ENCODE peak calls at places on chromosomes 13 and 19, in seven cellular contexts. G is CD4-positive, alpha-beta memory T cell; P is uterus; I is aorta; D is thoracic aorta; O is prostate gland; S is HCT116. K is an unnamed sample. For H3K4me1, the result is how much of the 10 kb centered on the place peaks cover.

GRCh38 chr13:41497436-41497835 is 40.1 kb downstream of the RGCC start:
- DNase-seq in G (no peak), P (no peak), I (no peak), D (no peak), O (no peak), S (no peak), K (no peak)

GRCh38 chr19:20969898-20970297 is 46.8 kb downstream of the ZNF85 start:
- DNase-seq in G (no peak), P (no peak), I (no peak), D (no peak), O (no peak), S (no peak), K (no peak)

GRCh38 chr13:98265669-98266551 is 88.8 kb upstream of the RNF113B start:
- DNase-seq in G (no peak), P (no peak), I (no peak), D (no peak), O (no peak), S (no peak), K (no peak)

GRCh38 chr13:73340069-73340468 is 281.3 kb downstream of the KLF5 start:
- DNase-seq in G (no peak), P (no peak), I (no peak), D (no peak), O (no peak), S (no peak), K (no peak)

GRCh38 chr19:1133471-1133929 is 29.7 kb downstream of the GPX4 start:
- DNase-seq in G (peak), P (no peak), I (no peak), D (no peak), O (no peak), S (peak), K (no peak)

GRCh38 chr13:48976677-48977625 is 1.2 kb downstream of the FNDC3A start:
- DNase-seq in G (no peak), P (no peak), I (no peak), D (no peak), O (no peak), S (no peak), K (no peak)

GRCh38 chr13:33639640-33640080 is 178.3 kb upstream of the RFC3 start:
- DNase-seq in G (no peak), P (no peak), I (no peak), D (no peak), O (no peak), S (no peak), K (no peak)

GRCh38 chr19:29941828-29942403 is at the start of gene URI1:
- DNase-seq in G (peak), P (peak), I (peak), D (peak), O (peak), S (peak), K (peak)

GRCh38 chr19:44447864-44448674 is at the start of gene ZNF229:
- DNase-seq in G (peak), P (peak), I (peak), D (peak), O (peak), S (no peak), K (peak)

GRCh38 chr13:29362849-29363604 is 232.5 kb downstream of the SLC7A1 start:
- DNase-seq in G (peak), P (peak), I (no peak), D (no peak), O (no peak), S (peak), K (no peak)

GRCh38 chr19:1067341-1068103 is 555 bp downstream of the ARHGAP45 start:
- DNase-seq in G (peak), P (no peak), I (peak), D (no peak), O (no peak), S (no peak), K (no peak)

GRCh38 chr19:45149129-45149528 is 11.7 kb downstream of the NKPD1 start:
- DNase-seq in G (no peak), P (no peak), I (no peak), D (no peak), O (no peak), S (no peak), K (no peak)

GRCh38 chr19:57249329-57249728 is 8.9 kb downstream of the ZNF805 start:
- DNase-seq in G (no peak), P (no peak), I (no peak), D (no peak), O (no peak), S (no peak), K (no peak)

GRCh38 chr13:64428196-64428595 is 2801.9 kb downstream of the PCDH9 start:
- DNase-seq in G (no peak), P (no peak), I (no peak), D (no peak), O (no peak), S (no peak), K (no peak)

GRCh38 chr13:22422023-22422422 is 751.1 kb downstream of the FGF9 start:
- DNase-seq in G (no peak), P (no peak), I (no peak), D (no peak), O (no peak), S (no peak), K (no peak)

GRCh38 chr19:15575406-15575805 is 39.6 kb upstream of the CYP4F8 start:
- DNase-seq in G (no peak), P (no peak), I (peak), D (no peak), O (no peak), S (no peak), K (no peak)

GRCh38 chr13:47603365-47603764 is 397.7 kb downstream of the SUCLA2 start:
- DNase-seq in G (no peak), P (no peak), I (no peak), D (no peak), O (no peak), S (no peak), K (no peak)

GRCh38 chr19:5477451-5478215 is 22.4 kb downstream of the ZNRF4 start:
- DNase-seq in G (no peak), P (no peak), I (no peak), D (no peak), O (no peak), S (no peak), K (no peak)

GRCh38 chr13:63285426-63285825 is 1869.8 kb upstream of the PCDH20 start:
- DNase-seq in G (no peak), P (no peak), I (no peak), D (no peak), O (no peak), S (no peak), K (no peak)

GRCh38 chr13:63288576-63288975 is 1872.9 kb upstream of the PCDH20 start:
- DNase-seq in G (no peak), P (no peak), I (no peak), D (no peak), O (no peak), S (no peak), K (no peak)

GRCh38 chr13:63291701-63292100 is 1876.1 kb upstream of the PCDH20 start:
- DNase-seq in G (no peak), P (no peak), I (no peak), D (no peak), O (no peak), S (no peak), K (no peak)

GRCh38 chr13:63287926-63288325 is 1872.3 kb upstream of the PCDH20 start:
- DNase-seq in G (no peak), P (no peak), I (no peak), D (no peak), O (no peak), S (no peak), K (no peak)
- H3K4me3 ChIP-seq in G (no peak), P (no peak), I (no peak), D (no peak), O (no peak), S (no peak), K (no peak)

DNA sequence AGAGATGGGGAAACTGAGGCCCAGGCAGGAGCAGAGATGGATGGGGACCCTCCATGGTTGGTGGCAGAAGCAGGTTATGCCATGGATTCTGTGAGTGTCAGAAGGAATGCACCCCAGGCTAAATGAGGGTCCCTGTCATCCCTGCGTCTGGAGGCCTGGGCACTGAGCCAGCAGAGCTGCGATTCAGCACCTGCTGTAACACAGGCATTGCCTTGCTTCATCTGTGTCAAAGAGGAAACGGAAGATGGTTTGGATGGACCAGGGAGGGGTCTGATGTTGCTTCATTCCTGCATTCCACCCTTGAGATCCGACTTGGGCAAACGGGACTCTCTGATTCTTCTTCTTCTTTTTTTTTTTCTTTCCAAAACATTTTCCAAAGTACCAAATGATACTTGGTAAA is 1.2 kb downstream of the C5AR1 start:
- DNase-seq in G (no peak), P (no peak), I (peak), D (no peak), O (no peak), S (no peak), K (no peak)
- H3K27ac ChIP-seq in G (no peak), P (no peak), I (no peak), D (no peak), O (no peak), S (no peak), K (no peak)

GRCh38 chr13:44302233-44302632 is 71.4 kb upstream of the SERP2 start:
- DNase-seq in G (no peak), P (no peak), I (no peak), D (no peak), O (no peak), S (no peak), K (no peak)
- H3K4me1 ChIP-seq in G (under half), P (under half), I (under half), D (half or more), O (under half), S (half or more), K (half or more)

DNA sequence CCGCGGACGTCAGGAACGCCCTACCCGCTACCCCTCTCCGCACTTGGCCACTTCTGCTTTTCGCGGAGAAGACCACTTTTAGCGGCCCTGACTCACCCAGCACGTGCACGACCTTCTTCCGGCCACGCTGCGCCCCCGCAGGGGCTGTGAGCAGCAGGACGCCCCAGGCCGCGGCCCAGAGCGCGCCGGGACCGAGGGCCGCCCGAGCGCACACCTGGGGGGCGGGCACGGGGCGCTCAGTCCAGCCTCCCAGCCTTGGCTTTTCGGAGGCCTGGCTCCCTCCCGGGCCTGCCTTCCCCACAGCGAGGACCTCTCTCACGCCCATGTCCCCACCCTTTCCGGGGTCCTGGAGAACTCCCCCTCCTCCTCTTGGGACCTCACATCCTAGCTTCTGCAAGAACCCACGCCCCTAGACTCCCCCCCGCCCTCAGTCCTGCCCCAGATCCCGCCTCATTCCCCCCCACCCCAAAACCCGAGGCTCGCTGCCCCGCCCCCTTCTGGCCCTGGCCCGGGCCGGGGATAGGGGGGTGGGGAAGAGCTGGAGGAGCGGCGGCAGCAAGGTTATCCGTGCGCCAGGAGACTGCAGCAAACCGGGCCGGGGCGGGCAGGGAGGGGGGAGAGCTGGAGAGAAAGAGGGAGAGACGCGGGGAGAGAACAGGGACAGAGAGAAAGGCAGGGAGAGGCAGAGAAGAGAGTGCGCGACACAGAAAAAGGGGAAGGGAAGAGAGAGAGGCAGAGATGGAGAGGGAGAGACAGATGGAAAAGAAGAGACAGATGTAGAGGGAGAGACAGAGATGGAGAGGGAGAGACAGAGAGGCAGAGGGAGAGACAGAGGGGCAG is 11.5 kb downstream of the TM6SF2 start:
- DNase-seq in G (no peak), P (no peak), I (no peak), D (no peak), O (no peak), S (no peak), K (no peak)
- H3K4me3 ChIP-seq in G (no peak), P (no peak), I (no peak), D (peak), O (no peak), S (no peak), K (peak)

DNA sequence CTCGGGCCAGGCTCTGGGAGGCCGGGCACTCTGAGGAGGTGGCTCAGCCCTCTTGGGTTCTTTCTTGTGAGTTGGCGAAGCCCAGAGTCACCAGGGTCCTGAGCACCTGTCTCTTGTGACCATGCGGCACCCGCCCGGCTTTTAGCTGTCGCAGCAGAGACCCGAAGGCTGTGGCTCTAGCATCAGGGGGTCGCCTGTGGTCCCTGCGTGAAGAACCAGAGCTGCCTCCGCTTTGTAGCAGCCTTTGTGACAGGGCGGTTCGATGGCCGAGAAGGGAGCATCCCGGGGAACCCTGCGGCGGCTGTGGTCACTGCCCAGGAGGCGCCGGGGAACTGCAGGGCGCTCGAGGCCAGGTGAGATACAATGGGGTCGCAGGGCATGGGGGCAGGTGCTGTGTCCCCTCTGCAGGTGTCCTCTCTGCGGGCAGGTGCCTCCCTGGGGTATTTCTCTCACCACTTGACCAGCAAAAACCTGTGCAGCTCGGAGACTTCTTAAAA is 10.4 kb downstream of the MCF2L start:
- DNase-seq in G (no peak), P (no peak), I (no peak), D (no peak), O (no peak), S (no peak), K (no peak)
- H3K27ac ChIP-seq in G (no peak), P (peak), I (no peak), D (no peak), O (peak), S (no peak), K (peak)

GRCh38 chr13:27654059-27654458 is 32.4 kb downstream of the POLR1D start:
- DNase-seq in G (no peak), P (no peak), I (no peak), D (no peak), O (no peak), S (no peak), K (no peak)
- H3K4me1 ChIP-seq in G (under half), P (under half), I (under half), D (under half), O (under half), S (under half), K (under half)

DNA sequence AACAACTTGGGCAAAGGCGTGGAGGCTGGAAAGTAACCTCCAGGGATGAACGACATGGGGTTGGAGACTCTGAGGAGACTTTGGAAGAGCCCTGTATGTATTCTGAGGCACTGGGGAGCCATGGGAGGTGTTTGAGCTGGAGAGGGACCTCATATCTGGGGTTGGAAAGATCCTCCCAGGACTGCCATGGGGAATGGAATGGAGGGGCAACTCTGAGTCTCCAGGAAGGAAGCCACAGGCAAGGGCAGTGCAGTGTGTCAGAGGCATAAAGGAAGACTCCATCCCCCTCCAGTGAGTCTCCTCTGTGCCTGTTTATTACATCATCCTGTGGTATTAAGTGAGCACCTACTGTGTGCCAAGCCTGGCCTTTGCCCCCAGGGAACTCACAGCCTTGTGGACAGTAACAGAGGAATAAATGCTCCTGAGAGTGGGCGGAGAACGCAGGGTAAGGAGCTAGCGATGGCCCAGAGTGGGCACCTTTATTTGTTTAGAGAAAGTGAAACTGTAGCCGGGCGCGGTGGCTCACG is 7.7 kb downstream of the PEAK3 start:
- DNase-seq in G (no peak), P (no peak), I (no peak), D (no peak), O (no peak), S (no peak), K (no peak)
- H3K4me3 ChIP-seq in G (no peak), P (no peak), I (no peak), D (peak), O (no peak), S (no peak), K (peak)

DNA sequence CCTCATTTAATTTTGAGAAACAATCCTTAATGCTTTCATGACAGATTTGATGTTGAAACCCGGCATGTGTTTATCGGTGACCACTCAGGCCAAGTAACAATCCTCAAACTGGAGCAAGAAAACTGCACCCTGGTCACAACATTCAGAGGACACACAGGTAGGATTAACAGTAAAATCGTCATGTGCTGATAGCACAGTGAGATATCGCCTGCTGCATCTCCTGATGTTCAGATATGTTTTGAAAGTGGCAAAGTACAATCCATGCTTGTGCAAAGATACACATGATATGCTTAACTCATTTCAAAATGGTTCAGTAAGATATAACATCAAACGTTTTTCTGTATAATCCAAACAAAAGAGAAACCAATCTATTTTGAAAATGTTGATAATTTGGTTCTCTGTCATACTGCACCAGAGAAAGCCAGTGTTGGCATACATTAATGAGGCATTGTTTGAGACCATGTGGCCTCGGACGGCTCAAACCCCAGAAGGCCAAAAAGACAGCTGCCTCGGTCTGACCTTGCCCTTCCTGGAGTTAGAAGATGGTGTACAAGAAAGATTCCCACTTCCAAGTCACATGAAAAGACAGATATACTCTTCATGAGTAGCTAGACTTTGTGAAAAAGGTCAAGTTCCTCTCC is 76.2 kb downstream of the DHRS12 start:
- DNase-seq in G (no peak), P (no peak), I (no peak), D (no peak), O (no peak), S (no peak), K (no peak)
- H3K27ac ChIP-seq in G (no peak), P (no peak), I (no peak), D (no peak), O (no peak), S (no peak), K (no peak)